ENCODE peak calls at places on chromosomes 5 and 9, in five cellular contexts. F, I, G, O and H are unnamed samples.

GRCh38 chr9:79470957-79471356 is 100.8 kb upstream of the TLE4 start:
- DNase-seq in G (no peak), F (no peak), I (no peak), O (no peak), H (no peak)

GRCh38 chr9:6788175-6789016 is 30.6 kb downstream of the KDM4C start:
- DNase-seq in G (peak; percentile 94), F (peak; percentile 24), I (no peak), O (no peak), H (peak; percentile 22)

GRCh38 chr5:96257904-96258303 is 175.1 kb downstream of the PCSK1 start:
- DNase-seq in G (no peak), I (no peak), F (no peak), O (no peak), H (no peak)

GRCh38 chr5:158082696-158083287 is 223.8 kb upstream of the CLINT1 start:
- DNase-seq in F (no peak), I (no peak), G (no peak), O (no peak), H (no peak)

GRCh38 chr5:50702615-50703325 is 36.3 kb downstream of the PARP8 start:
- DNase-seq in I (no peak), F (no peak), G (no peak), O (no peak), H (no peak)

GRCh38 chr5:4191703-4192102 is 596.1 kb downstream of the IRX1 start:
- DNase-seq in O (no peak), G (no peak), F (no peak), I (no peak), H (no peak)

GRCh38 chr5:169637856-169638190 is 748 bp downstream of the DOCK2 start:
- DNase-seq in O (no peak), F (no peak), G (no peak), I (no peak), H (no peak)

GRCh38 chr9:16002816-16003215 is 450.0 kb downstream of the CCDC171 start:
- DNase-seq in G (no peak), O (no peak), F (no peak), I (no peak), H (no peak)

GRCh38 chr5:1048861-1049838 is 40.5 kb downstream of the NKD2 start:
- DNase-seq in O (no peak), I (no peak), F (no peak), G (no peak), H (no peak)

GRCh38 chr9:122056484-122056883 is 36.6 kb downstream of the TTLL11 start:
- DNase-seq in G (peak; percentile 11), O (no peak), I (peak; percentile 64), F (no peak), H (peak; percentile 57)

GRCh38 chr5:38382898-38383297 is 124.5 kb downstream of the EGFLAM start:
- DNase-seq in O (peak; percentile 4), G (peak; percentile 85), F (peak; percentile 80), I (peak; percentile 88), H (peak; percentile 81)

DNA sequence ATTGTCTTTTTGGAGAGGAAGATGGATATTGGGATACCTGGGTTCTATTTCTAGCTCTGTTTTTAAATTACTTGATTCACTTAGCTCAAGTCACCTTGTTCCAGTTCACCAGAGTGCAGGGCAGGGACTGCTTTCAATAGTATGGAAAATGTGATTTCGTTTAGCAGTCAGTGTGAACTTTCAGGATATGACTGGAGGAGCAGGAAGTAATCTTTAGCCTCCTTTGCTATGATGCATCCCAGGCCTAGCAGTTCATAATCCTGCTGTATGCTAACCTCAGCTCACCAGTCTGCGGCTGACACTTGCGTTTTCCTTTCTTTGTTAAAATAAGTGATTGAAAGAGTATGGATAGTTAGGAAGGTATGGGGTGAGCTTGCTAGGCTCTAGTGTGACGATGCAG is 169.7 kb downstream of the ARHGAP26 start:
- DNase-seq in I (no peak), O (no peak), F (no peak), G (no peak), H (no peak)
- TF ChIP-seq ATF3 in I (no peak), O (no peak), F (no peak), G (no peak), H (no peak)

GRCh38 chr5:54217826-54218503 is 92.4 kb downstream of the ARL15 start:
- DNase-seq in G (peak; percentile 37), O (no peak), I (peak; percentile 52), F (peak; percentile 39), H (no peak)
- TF ChIP-seq ATF3 in G (no peak), O (no peak), I (no peak), F (no peak), H (no peak)

GRCh38 chr5:124744170-124744911 is 2.1 kb downstream of the ZNF608 start:
- DNase-seq in G (no peak), I (no peak), F (no peak), O (no peak), H (no peak)
- TF ChIP-seq ATF3 in G (no peak), I (no peak), F (no peak), O (no peak), H (no peak)

GRCh38 chr5:55003432-55004065 is 18.2 kb upstream of the ESM1 start:
- DNase-seq in G (no peak), F (no peak), O (no peak), I (no peak), H (no peak)

GRCh38 chr5:55004728-55005127 is 19.3 kb upstream of the GZMK start:
- DNase-seq in O (no peak), I (no peak), G (no peak), F (no peak), H (no peak)
- TF ChIP-seq ATF3 in O (no peak), I (no peak), G (no peak), F (no peak), H (no peak)